ENCODE peak calls at places on chromosome 22, in four cellular contexts. D is tibial artery, I is lung, S is HCT116. P is an unnamed sample. For H3K27me3, the result is how much of the 10 kb centered on the place peaks cover.

GRCh38 chr22:27686534-27686933 is 115.0 kb downstream of the MN1 start:
- DNase-seq in D (peak), I (no peak), S (peak), P (peak)

GRCh38 chr22:47802446-47802845 is 1040.0 kb downstream of the TBC1D22A start:
- DNase-seq in D (no peak), I (no peak), S (no peak), P (no peak)

GRCh38 chr22:50716291-50717024 is 21.5 kb upstream of the ACR start:
- DNase-seq in D (no peak), I (no peak), S (no peak), P (no peak)

GRCh38 chr22:44026630-44027511 is 2.8 kb downstream of the PARVB start:
- DNase-seq in D (peak), I (peak), S (no peak), P (peak)

GRCh38 chr22:27752141-27752540 is 49.4 kb downstream of the MN1 start:
- DNase-seq in D (peak), I (no peak), S (no peak), P (no peak)

GRCh38 chr22:49949914-49950292 is 10.7 kb upstream of the PIM3 start:
- DNase-seq in D (no peak), I (no peak), S (no peak), P (no peak)

GRCh38 chr22:27918351-27919221 is 470 bp downstream of the PITPNB start:
- DNase-seq in D (peak), I (peak), S (no peak), P (peak)

GRCh38 chr22:37242395-37242918 is 1.6 kb downstream of the RAC2 start:
- DNase-seq in D (no peak), I (peak), S (no peak), P (peak)

GRCh38 chr22:41442240-41442792 is 4.3 kb downstream of the TOB2 start:
- DNase-seq in D (no peak), I (no peak), S (no peak), P (no peak)

GRCh38 chr22:43516996-43517635 is 105.3 kb downstream of the MPPED1 start:
- DNase-seq in D (no peak), I (no peak), S (no peak), P (no peak)

GRCh38 chr22:44519895-44520294 is 21.9 kb upstream of the RTL6 start:
- DNase-seq in D (peak), I (no peak), S (no peak), P (peak)

GRCh38 chr22:42280836-42281235 is 10.4 kb upstream of the TCF20 start:
- DNase-seq in D (peak), I (no peak), S (no peak), P (no peak)

GRCh38 chr22:42621505-42622002 is 6.9 kb upstream of the POLDIP3 start:
- DNase-seq in D (peak), I (peak), S (peak), P (peak)

GRCh38 chr22:32665676-32666075 is 135.8 kb upstream of the TIMP3 start:
- DNase-seq in D (no peak), I (no peak), S (no peak), P (no peak)

GRCh38 chr22:47564651-47565050 is 802.2 kb downstream of the TBC1D22A start:
- DNase-seq in D (no peak), I (no peak), S (no peak), P (peak)

GRCh38 chr22:50306753-50307749 is at the start of gene PLXNB2:
- DNase-seq in D (peak), I (peak), S (peak), P (no peak)

GRCh38 chr22:37338539-37339246 is 56.4 kb downstream of the CYTH4 start:
- DNase-seq in D (no peak), I (no peak), S (no peak), P (no peak)

GRCh38 chr22:17774206-17774927 is at the start of gene BID:
- DNase-seq in D (no peak), I (no peak), S (no peak), P (no peak)

GRCh38 chr22:17570851-17571631 is 7.7 kb downstream of the SLC25A18 start:
- DNase-seq in D (peak), I (peak), S (no peak), P (peak)

GRCh38 chr22:19879996-19880785 is 25.5 kb upstream of the GNB1L start:
- DNase-seq in D (peak), I (no peak), S (no peak), P (no peak)

GRCh38 chr22:20433191-20433590 is 4.4 kb downstream of the SCARF2 start:
- DNase-seq in D (no peak), I (no peak), S (no peak), P (no peak)

GRCh38 chr22:27541831-27542230 is 259.7 kb downstream of the MN1 start:
- DNase-seq in D (no peak), I (no peak), S (no peak), P (no peak)

DNA sequence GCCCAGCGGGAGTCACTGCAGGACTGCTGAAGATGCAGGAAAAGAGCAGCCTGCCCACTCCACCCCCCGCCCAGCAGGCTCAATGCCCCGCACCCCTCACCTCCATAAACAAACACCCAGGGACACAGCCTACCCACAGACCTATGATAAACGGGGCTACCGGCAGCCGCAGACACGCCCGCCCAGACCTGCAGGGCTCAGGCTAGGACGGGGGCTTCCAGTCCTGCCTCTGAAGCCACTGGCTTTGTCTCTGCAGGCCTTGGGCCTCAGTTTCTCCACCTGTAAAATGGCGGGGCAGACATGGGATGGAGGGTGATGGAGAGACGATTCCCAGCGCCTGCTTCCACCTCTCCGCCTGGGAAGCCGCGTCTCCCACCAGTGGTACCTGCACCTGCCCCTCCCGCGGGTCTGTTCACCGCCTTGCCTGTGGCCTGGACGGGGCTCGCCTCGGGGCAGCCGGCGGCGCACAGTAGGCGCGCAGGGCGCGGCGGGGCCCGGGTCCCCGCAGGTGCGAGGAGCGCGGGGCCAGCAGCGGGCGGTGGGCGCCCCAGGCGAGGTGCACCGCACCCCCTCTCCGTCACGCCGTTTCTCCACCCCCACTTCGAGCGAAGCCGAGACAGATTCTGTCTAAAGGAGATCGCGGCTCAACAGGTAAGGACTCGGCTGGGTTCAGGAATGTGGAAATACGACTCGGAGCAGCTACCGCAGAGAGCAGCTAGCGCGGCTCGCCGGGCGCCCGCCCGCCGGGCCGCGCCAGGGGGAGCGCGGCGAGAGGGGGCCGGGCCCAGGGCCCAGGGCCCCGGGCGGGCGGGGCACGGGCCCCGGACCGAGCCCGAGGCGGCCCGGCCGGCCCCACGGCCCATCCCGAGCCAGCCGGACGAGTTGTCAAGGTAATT is 1.4 kb downstream of the WNT7B start:
- DNase-seq in D (no peak), I (peak), S (no peak), P (no peak)
- H3K27me3 ChIP-seq in D (under half), I (under half), S (under half), P (half or more)

DNA sequence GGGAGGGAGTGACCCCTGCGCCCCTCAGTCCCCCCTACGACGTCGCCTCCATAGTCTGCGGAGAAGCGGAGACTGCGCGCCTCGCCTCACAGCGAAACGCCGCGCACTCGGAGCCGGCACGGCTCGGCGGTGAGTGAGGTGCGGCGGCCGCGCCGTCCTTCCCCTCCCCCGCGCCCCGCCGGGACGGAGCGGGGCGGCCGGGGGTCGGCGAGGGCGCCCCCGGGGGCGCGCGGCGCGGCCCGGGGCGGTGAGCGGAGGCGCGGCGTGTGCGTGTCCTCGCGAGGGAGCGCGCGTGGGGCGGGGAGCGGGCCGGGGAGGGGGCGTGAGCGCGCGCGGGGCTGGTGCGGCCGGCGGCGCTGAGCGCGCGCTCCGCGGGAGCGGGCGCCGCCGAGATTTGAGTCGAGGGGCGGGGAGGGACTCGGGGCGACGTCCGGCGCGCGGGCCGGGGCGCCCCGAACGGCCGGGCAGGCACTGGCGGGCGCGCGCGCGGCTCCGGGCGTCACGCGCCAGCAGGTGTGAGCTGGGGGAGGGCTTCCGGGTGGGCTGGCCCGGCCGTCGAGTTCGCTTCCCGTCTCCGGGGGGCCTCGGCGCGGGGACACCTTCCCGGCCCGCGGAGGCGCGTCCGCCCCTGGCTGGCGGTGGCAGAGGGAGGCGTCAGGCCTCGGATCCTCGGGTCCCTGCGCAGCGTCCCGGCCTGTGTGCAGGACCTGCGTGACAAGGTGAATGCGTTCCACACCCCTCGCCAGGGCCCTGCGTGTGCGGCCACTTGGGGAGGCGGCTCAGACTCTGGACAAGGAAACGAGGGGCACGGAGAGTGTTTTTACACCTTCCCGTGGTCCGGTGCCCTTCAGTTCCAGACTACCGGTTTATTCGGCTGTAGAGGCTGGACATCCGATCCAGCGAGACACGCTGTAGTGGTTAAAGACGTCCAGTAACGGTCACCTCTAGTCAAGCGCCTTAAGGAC is 50.4 kb downstream of the FAM83F start:
- DNase-seq in D (peak), I (peak), S (no peak), P (no peak)
- H3K27me3 ChIP-seq in D (under half), I (under half), S (under half), P (under half)

GRCh38 chr22:35315141-35315854 is 15.6 kb downstream of the TOM1 start:
- DNase-seq in D (no peak), I (no peak), S (no peak), P (no peak)

GRCh38 chr22:35317680-35318290 is 18.1 kb downstream of the TOM1 start:
- DNase-seq in D (peak), I (no peak), S (no peak), P (no peak)

GRCh38 chr22:35314161-35314942 is 14.7 kb downstream of the TOM1 start:
- DNase-seq in D (peak), I (no peak), S (no peak), P (no peak)

GRCh38 chr22:35318346-35319215 is 18.9 kb downstream of the TOM1 start:
- DNase-seq in D (peak), I (no peak), S (no peak), P (no peak)

GRCh38 chr22:35315855-35316745 is 16.4 kb downstream of the TOM1 start:
- DNase-seq in D (peak), I (no peak), S (no peak), P (peak)
- H3K27me3 ChIP-seq in D (under half), I (under half), S (under half), P (under half)

GRCh38 chr22:39815882-39816395 is 77.6 kb downstream of the ENTHD1 start:
- DNase-seq in D (no peak), I (no peak), S (no peak), P (no peak)

GRCh38 chr22:39808087-39808486 is 85.5 kb downstream of the ENTHD1 start:
- DNase-seq in D (no peak), I (no peak), S (peak), P (no peak)

GRCh38 chr22:39814899-39815298 is 78.7 kb downstream of the ENTHD1 start:
- DNase-seq in D (no peak), I (no peak), S (no peak), P (no peak)

GRCh38 chr22:39805117-39805516 is 88.4 kb downstream of the ENTHD1 start:
- DNase-seq in D (no peak), I (no peak), S (no peak), P (no peak)

GRCh38 chr22:39809772-39810557 is 83.6 kb downstream of the ENTHD1 start:
- DNase-seq in D (no peak), I (no peak), S (no peak), P (no peak)
- H3K27me3 ChIP-seq in D (under half), I (under half), S (half or more), P (under half)

GRCh38 chr22:38849816-38850215 is 6.0 kb upstream of the NPTXR start:
- DNase-seq in D (no peak), I (no peak), S (no peak), P (no peak)
- H3K27me3 ChIP-seq in D (under half), I (under half), S (under half), P (under half)

GRCh38 chr22:29074276-29074625 is 1.4 kb downstream of the KREMEN1 start:
- DNase-seq in D (no peak), I (no peak), S (no peak), P (no peak)
- H3K27me3 ChIP-seq in D (under half), I (under half), S (under half), P (under half)

GRCh38 chr22:25490869-25491268 is 73.6 kb upstream of the GRK3 start:
- DNase-seq in D (no peak), I (no peak), S (no peak), P (no peak)
- H3K27me3 ChIP-seq in D (under half), I (under half), S (under half), P (under half)

DNA sequence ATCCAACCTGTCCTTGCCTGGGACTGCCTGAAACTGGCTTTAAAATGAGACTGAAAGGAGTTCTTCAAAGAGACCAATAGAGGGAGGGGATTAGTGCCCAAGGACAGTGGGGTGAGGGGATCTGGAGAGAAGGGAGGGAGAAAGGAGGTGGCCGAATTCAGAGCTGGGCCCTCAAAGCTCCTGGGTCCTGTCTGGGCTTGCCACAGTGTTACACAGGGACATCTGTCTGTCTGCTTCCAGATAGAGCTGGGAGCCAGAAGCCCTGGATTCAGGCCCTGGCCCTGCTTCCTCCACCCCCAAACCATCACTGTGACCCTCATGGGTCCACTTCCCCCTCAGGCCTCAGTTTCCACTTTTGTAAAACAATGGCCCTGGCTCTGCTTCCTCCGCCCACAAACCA is 3.6 kb downstream of the KCNJ4 start:
- DNase-seq in D (no peak), I (no peak), S (no peak), P (no peak)
- H3K27me3 ChIP-seq in D (under half), I (under half), S (under half), P (under half)